ENCODE peak calls at places on chromosomes 12 and 14, in nine cellular contexts. A is Panc1, W is HCT116, K is foreskin keratinocyte, V is cardiac fibroblast, Y is coronary artery, B is neural progenitor cell, Z is A549, G is left lung. R is an unnamed sample.
A peak's percentile ranks its signal among the peaks of the same experiment; 100 is the strongest.

GRCh38 chr14:102249041-102249440 is 55.9 kb downstream of the MOK start:
- DNase-seq in A (no peak), W (no peak), K (no peak), V (peak; percentile 86), Y (no peak), B (no peak), Z (no peak), G (no peak), R (no peak)

GRCh38 chr14:76138758-76139723 is 12.7 kb upstream of the GPATCH2L start:
- DNase-seq in A (no peak), W (no peak), K (no peak), V (no peak), Y (no peak), B (peak; percentile 94), Z (no peak), G (no peak), R (no peak)

GRCh38 chr12:94745562-94745961 is 95.2 kb upstream of the TMCC3 start:
- DNase-seq in A (no peak), W (no peak), K (no peak), V (no peak), Y (no peak), B (no peak), Z (no peak), G (no peak), R (no peak)

GRCh38 chr12:120760349-120761245 is 35.0 kb downstream of the ACADS start:
- DNase-seq in A (no peak), W (no peak), K (no peak), V (no peak), Y (no peak), B (no peak), Z (no peak), G (no peak), R (no peak)

GRCh38 chr12:40376533-40377267 is 151.9 kb downstream of the LRRK2 start:
- DNase-seq in A (no peak), W (no peak), K (no peak), V (no peak), Y (no peak), B (no peak), Z (no peak), G (no peak), R (no peak)

GRCh38 chr12:58633479-58633878 is 286.8 kb downstream of the LRIG3 start:
- DNase-seq in A (no peak), W (no peak), K (no peak), V (peak; percentile 20), Y (no peak), B (no peak), Z (no peak), G (no peak), R (no peak)

GRCh38 chr14:74141703-74142102 is 56.9 kb downstream of the LIN52 start:
- DNase-seq in A (no peak), W (no peak), K (no peak), V (peak; percentile 11), Y (no peak), B (no peak), Z (no peak), G (no peak), R (no peak)

GRCh38 chr12:63961048-63961447 is 116.5 kb downstream of the SRGAP1 start:
- DNase-seq in A (no peak), W (no peak), K (no peak), V (no peak), Y (no peak), B (no peak), Z (no peak), G (no peak), R (no peak)

GRCh38 chr14:21894003-21894897 is 220.6 kb upstream of the OR4E1 start:
- DNase-seq in A (no peak), W (no peak), K (no peak), V (no peak), Y (no peak), B (peak; percentile 52), Z (no peak), G (no peak), R (no peak)

GRCh38 chr14:79016828-79017505 is 846.8 kb downstream of the NRXN3 start:
- DNase-seq in A (no peak), W (no peak), K (peak; percentile 62), V (peak; percentile 92), Y (no peak), B (no peak), Z (no peak), G (no peak), R (peak; percentile 22)

GRCh38 chr12:38669081-38669480 is 236.3 kb downstream of the CPNE8 start:
- DNase-seq in A (no peak), W (no peak), K (no peak), V (no peak), Y (no peak), B (no peak), Z (no peak), G (no peak), R (no peak)

GRCh38 chr12:132689227-132689626 is 1.8 kb downstream of the PXMP2 start:
- DNase-seq in A (no peak), W (no peak), K (no peak), V (no peak), Y (no peak), B (no peak), Z (no peak), G (peak; percentile 67), R (no peak)

GRCh38 chr12:132685400-132685799 is 1.7 kb downstream of the POLE start:
- DNase-seq in A (no peak), W (no peak), K (no peak), V (no peak), Y (no peak), B (no peak), Z (no peak), G (no peak), R (no peak)

GRCh38 chr12:132686831-132687210 is 321 bp downstream of the POLE start:
- DNase-seq in A (no peak), W (no peak), K (no peak), V (no peak), Y (no peak), B (peak; percentile 83), Z (peak; percentile 39), G (no peak), R (no peak)

GRCh38 chr12:132690112-132690511 is 2.7 kb downstream of the PXMP2 start:
- DNase-seq in A (no peak), W (no peak), K (no peak), V (no peak), Y (no peak), B (no peak), Z (no peak), G (no peak), R (no peak)

DNA sequence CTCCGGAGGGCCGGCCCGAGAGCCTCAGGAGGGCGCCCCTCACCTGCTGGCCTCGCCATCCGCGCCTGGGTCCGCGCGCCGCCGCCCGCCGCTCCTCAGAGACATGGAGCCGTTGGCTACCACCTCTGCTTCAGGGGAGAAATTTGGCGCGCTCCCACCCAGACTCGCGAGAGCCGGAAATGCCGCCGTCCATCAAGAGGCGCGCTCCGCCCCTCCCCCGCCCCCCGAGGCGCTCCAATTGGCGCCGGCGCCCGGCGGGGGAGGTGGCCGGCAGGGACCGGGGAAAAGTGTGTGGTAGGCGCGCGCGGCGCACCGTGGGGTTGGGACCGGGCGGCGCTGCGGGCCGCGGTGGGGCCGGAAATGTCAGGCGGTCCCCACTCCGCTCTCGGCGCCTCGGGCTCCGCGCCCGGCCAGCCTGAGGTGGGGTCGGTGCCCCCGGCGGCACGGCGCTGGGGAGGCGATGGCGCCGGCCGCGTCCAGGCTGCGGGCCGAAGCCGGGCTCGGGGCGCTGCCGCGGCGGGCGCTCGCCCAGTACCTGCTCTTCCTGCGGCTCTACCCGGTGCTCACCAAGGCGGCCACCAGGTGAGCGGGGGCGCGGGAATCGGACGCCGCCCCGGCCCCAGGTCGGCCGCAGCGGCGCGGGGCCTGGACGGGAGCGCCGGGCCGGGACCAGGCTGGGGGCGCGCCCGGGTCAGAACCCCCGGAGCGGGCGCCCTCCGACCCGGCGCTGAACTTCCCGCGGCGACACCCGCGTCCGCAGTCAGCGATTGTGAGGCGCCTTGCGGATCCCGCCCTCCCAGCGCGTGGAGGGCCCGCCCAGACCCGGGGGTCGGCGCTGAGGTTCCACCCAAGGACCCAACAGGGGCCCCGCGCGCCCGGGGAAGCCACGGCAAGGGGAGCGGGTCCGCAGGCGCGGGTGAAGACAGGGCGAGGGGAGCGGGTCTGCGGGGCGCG is at the start of the genes POLE and PXMP2:
- DNase-seq in A (peak; percentile 42), W (peak; percentile 87), K (peak; percentile 76), V (peak; percentile 94), Y (peak; percentile 96), B (peak; percentile 98), Z (peak; percentile 97), G (peak; percentile 98), R (peak; percentile 83)
- TF ChIP-seq CTCF in A (no peak), W (no peak), K (no peak), V (no peak), Y (no peak), B (no peak), Z (no peak), G (no peak), R (no peak)

DNA sequence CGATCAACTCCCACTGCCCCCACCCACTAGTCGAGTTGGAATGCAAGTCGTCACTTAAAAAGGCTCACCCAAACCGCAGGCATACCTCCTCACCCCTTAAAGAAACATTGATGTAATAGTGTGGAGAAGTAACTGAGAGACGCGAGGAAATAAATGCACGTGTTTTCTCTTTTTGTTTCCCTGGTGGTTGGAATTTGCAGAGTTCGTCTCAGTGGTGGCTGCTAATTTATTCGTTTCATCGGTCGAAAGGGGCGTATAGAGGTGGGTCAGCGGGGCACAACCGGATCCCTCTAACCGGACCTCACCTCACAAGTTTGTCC is 5.1 kb upstream of the NPAS3 start:
- DNase-seq in A (no peak), W (no peak), K (no peak), V (peak; percentile 56), Y (no peak), B (peak; percentile 58), Z (no peak), G (no peak), R (no peak)
- TF ChIP-seq CTCF in A (no peak), W (no peak), K (peak; percentile 27), V (peak; percentile 27), Y (no peak), B (peak; percentile 34), Z (no peak), G (no peak), R (no peak)

GRCh38 chr14:85974602-85975001 is 444.7 kb downstream of the FLRT2 start:
- DNase-seq in A (no peak), W (no peak), K (no peak), V (no peak), Y (no peak), B (no peak), Z (no peak), G (no peak), R (no peak)

GRCh38 chr14:85978851-85979250 is 448.9 kb downstream of the FLRT2 start:
- DNase-seq in A (no peak), W (no peak), K (no peak), V (no peak), Y (no peak), B (no peak), Z (no peak), G (no peak), R (no peak)
- TF ChIP-seq CTCF in A (no peak), W (no peak), K (no peak), V (no peak), Y (no peak), B (peak; percentile 12), Z (no peak), G (no peak), R (no peak)

GRCh38 chr12:118188690-118189371 is 52.9 kb downstream of the PEBP1 start:
- DNase-seq in A (no peak), W (no peak), K (no peak), V (peak; percentile 61), Y (no peak), B (no peak), Z (no peak), G (no peak), R (peak; percentile 37)
- TF ChIP-seq CTCF in A (no peak), W (no peak), K (no peak), V (no peak), Y (no peak), B (no peak), Z (no peak), G (no peak), R (no peak)